ENCODE peak calls at places on chromosomes 5 and 9, in six cellular contexts. I is brain microvascular endothelial cell, N is endodermal cell, X is foreskin fibroblast, Q is AG10803, L is CD14-positive monocyte. C is an unnamed sample.

GRCh38 chr5:120257358-120257971 is 206.6 kb upstream of the PRR16 start:
- DNase-seq in L (no peak), Q (no peak), I (no peak), X (no peak), N (no peak), C (no peak)

GRCh38 chr5:16774806-16775205 is 158.0 kb upstream of the RETREG1 start:
- DNase-seq in I (no peak), N (no peak), L (no peak), X (peak; percentile 12), Q (peak; percentile 64), C (no peak)

GRCh38 chr9:15211160-15211993 is 95.6 kb downstream of the TTC39B start:
- DNase-seq in Q (peak; percentile 79), X (peak; percentile 84), I (peak; percentile 82), L (peak; percentile 51), N (peak; percentile 84), C (no peak)

GRCh38 chr5:88833371-88834107 is 49.4 kb downstream of the MEF2C start:
- DNase-seq in N (no peak), Q (peak; percentile 57), X (peak; percentile 80), L (peak; percentile 56), I (peak; percentile 85), C (no peak)

GRCh38 chr9:89845321-89845720 is 240.5 kb downstream of the GADD45G start:
- DNase-seq in I (no peak), L (no peak), Q (no peak), X (no peak), N (peak; percentile 10), C (no peak)

GRCh38 chr9:34719021-34719768 is 9.3 kb upstream of the CCL21 start:
- DNase-seq in L (no peak), N (peak; percentile 4), I (no peak), Q (no peak), X (no peak), C (no peak)

GRCh38 chr5:1502046-1502736 is 21.6 kb downstream of the LPCAT1 start:
- DNase-seq in Q (no peak), L (peak; percentile 96), X (peak; percentile 33), I (no peak), N (peak; percentile 71), C (no peak)

GRCh38 chr9:107153336-107153735 is 129.7 kb upstream of the RAD23B start:
- DNase-seq in N (no peak), I (peak; percentile 20), L (no peak), Q (peak; percentile 55), X (peak; percentile 65), C (no peak)

GRCh38 chr5:115374057-115374775 is 77.8 kb upstream of the CCDC112 start:
- DNase-seq in Q (no peak), L (no peak), N (no peak), I (no peak), X (no peak), C (no peak)
- TF ChIP-seq CTCF in Q (no peak), L (no peak), N (peak; percentile 55), I (peak; percentile 37), X (no peak), C (no peak)

GRCh38 chr9:22337261-22337660 is 109.4 kb upstream of the DMRTA1 start:
- DNase-seq in I (no peak), N (no peak), L (no peak), Q (peak; percentile 2), X (no peak), C (no peak)

GRCh38 chr9:22343218-22343611 is 103.4 kb upstream of the DMRTA1 start:
- DNase-seq in Q (no peak), L (no peak), I (no peak), N (no peak), X (no peak), C (no peak)

GRCh38 chr9:22342489-22343217 is 104.0 kb upstream of the DMRTA1 start:
- DNase-seq in Q (peak; percentile 32), N (no peak), L (no peak), X (peak; percentile 5), I (peak; percentile 54), C (no peak)
- TF ChIP-seq CTCF in Q (no peak), N (no peak), L (no peak), X (no peak), I (no peak), C (no peak)

GRCh38 chr9:122445155-122445749 is 32.5 kb downstream of the OR1J1 start:
- DNase-seq in X (peak; percentile 95), N (no peak), I (peak; percentile 85), L (no peak), Q (peak; percentile 90), C (no peak)
- TF ChIP-seq CTCF in X (no peak), N (no peak), I (no peak), L (no peak), Q (peak; percentile 15), C (no peak)

GRCh38 chr9:122978586-122978985 is 37.8 kb downstream of the RABGAP1 start:
- DNase-seq in N (no peak), I (no peak), Q (no peak), L (no peak), X (peak; percentile 13), C (no peak)

DNA sequence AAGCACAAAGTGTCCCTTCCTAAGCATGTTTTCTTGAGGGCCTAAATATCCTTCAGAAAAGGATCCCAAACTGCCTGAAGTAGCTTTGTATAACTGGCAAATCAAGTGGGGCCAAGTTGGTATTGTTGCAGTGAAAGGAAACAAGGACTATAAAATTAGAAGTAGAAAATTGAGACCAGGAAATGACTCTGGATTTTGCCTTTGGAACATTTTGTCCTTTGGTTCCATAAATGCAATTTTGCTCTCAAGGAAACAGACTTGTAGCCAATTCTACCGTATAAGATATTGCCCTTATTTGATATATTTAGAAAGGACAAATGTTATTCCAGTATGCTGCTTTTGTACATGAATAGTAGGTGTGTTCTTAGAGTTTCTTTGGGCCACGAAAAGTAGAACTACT is 34.4 kb downstream of the RABGAP1 start:
- DNase-seq in Q (no peak), X (no peak), N (no peak), L (no peak), I (no peak), C (no peak)
- TF ChIP-seq CTCF in Q (no peak), X (no peak), N (no peak), L (no peak), I (no peak), C (no peak)

DNA sequence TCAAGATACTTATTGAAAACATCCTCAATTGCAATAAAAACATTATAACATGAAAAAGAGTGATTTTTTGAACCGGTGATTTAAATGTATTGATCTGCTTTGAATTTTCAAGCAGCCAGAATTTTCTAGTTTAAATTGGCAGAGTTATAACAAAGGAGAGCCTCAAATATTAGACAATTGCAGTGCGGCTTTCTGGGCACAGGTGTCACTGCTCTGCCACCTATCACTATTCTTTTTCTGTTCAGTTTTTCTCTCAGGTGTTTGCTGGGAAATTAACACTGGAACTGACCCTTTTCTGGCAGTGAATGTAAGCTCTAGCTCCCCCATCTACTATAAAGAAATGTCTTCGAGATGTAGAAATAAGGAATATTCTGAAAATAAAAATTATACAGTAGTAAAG is 23.0 kb downstream of the ZBED3 start:
- DNase-seq in Q (no peak), X (no peak), I (no peak), L (no peak), N (no peak), C (no peak)
- TF ChIP-seq CTCF in Q (no peak), X (no peak), I (no peak), L (no peak), N (peak; percentile 30), C (no peak)

GRCh38 chr5:148734518-148734917 is 80.2 kb upstream of the HTR4 start:
- DNase-seq in I (no peak), L (no peak), N (no peak), X (peak; percentile 28), Q (no peak), C (no peak)
- TF ChIP-seq CTCF in I (peak; percentile 25), L (no peak), N (peak; percentile 32), X (no peak), Q (no peak), C (no peak)

DNA sequence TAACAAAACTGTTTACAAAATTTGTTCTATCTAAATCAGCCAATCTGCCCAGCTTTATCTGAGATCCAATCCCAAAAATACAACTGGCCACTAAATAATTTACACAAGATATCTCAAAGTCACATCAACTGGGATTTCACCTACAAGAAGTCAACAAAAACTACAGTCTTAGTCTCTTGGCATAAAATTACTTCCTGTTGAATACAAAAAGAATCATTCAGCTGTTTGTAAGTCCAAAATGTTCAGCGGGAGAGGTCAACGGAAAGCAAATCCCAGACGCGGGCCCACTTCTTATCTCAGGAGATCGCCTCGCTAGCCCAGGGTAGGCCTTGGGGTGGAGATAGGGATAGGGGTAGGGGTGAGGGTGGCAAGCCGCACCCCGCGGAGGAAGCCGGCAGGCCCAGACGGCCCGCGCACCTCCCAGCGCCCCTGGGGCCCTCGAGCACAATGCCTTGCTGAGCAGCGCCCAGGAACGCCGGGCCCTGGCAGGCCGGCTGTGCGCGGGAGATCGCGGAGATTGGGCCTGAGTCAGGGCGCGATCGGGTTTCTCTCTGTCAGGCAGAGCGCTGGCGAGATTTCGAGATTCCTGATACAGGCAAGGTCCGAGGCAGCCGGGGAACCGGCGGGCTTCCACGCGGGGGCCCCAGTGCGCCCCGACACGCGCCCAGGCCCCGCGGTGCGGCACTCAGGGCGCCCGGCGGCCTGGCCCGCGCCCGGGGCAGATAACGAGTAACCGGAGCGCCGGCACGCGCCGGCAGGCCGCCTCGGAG is 710 bp downstream of the HINT1 start:
- DNase-seq in N (peak; percentile 87), X (peak; percentile 91), I (peak; percentile 79), L (peak; percentile 55), Q (peak; percentile 76), C (peak; percentile 79)
- TF ChIP-seq CTCF in N (no peak), X (no peak), I (no peak), L (peak; percentile 39), Q (no peak), C (no peak)